ENCODE peak calls at places on chromosomes 6 and 20, in nine cellular contexts. One of them, this sample, is unnamed.

GRCh38 chr20:43752561-43753301 is 25.9 kb upstream of the GTSF1L start:
- DNase-seq in choroid plexus epithelial cell: peak
- DNase-seq in uterus: no peak
- DNase-seq in PC-9: peak
- DNase-seq in aorta: peak
- DNase-seq in esophagus squamous epithelium: peak
- DNase-seq in brain microvascular endothelial cell: peak
- DNase-seq in A673: no peak
- DNase-seq in IMR-90: peak
- DNase-seq in this sample: no peak

GRCh38 chr6:45787384-45787783 is 228.3 kb downstream of the CLIC5 start:
- DNase-seq in aorta: no peak
- DNase-seq in uterus: no peak
- DNase-seq in choroid plexus epithelial cell: peak
- DNase-seq in esophagus squamous epithelium: no peak
- DNase-seq in PC-9: no peak
- DNase-seq in IMR-90: no peak
- DNase-seq in A673: no peak
- DNase-seq in brain microvascular endothelial cell: no peak
- DNase-seq in this sample: no peak

GRCh38 chr6:103236923-103237322 is 1622.8 kb downstream of the HACE1 start:
- DNase-seq in IMR-90: no peak
- DNase-seq in aorta: no peak
- DNase-seq in choroid plexus epithelial cell: peak
- DNase-seq in brain microvascular endothelial cell: peak
- DNase-seq in A673: peak
- DNase-seq in PC-9: no peak
- DNase-seq in uterus: no peak
- DNase-seq in esophagus squamous epithelium: no peak
- DNase-seq in this sample: no peak

GRCh38 chr20:23152308-23152892 is 66.3 kb upstream of the CD93 start:
- DNase-seq in choroid plexus epithelial cell: peak
- DNase-seq in A673: no peak
- DNase-seq in aorta: peak
- DNase-seq in esophagus squamous epithelium: no peak
- DNase-seq in uterus: peak
- DNase-seq in PC-9: no peak
- DNase-seq in IMR-90: peak
- DNase-seq in brain microvascular endothelial cell: peak
- DNase-seq in this sample: no peak

GRCh38 chr20:57592263-57593092 is 27.7 kb downstream of the ZBP1 start:
- DNase-seq in uterus: no peak
- DNase-seq in PC-9: no peak
- DNase-seq in IMR-90: no peak
- DNase-seq in choroid plexus epithelial cell: no peak
- DNase-seq in A673: no peak
- DNase-seq in brain microvascular endothelial cell: no peak
- DNase-seq in esophagus squamous epithelium: no peak
- DNase-seq in aorta: peak
- DNase-seq in this sample: no peak

GRCh38 chr20:23018941-23019340 is 16.2 kb upstream of the SSTR4 start:
- DNase-seq in aorta: no peak
- DNase-seq in brain microvascular endothelial cell: no peak
- DNase-seq in choroid plexus epithelial cell: no peak
- DNase-seq in esophagus squamous epithelium: no peak
- DNase-seq in uterus: no peak
- DNase-seq in A673: no peak
- DNase-seq in IMR-90: no peak
- DNase-seq in PC-9: no peak
- DNase-seq in this sample: no peak

GRCh38 chr6:14804444-14805210 is 441.2 kb upstream of the JARID2 start:
- DNase-seq in PC-9: no peak
- DNase-seq in aorta: peak
- DNase-seq in IMR-90: peak
- DNase-seq in esophagus squamous epithelium: no peak
- DNase-seq in choroid plexus epithelial cell: peak
- DNase-seq in brain microvascular endothelial cell: peak
- DNase-seq in uterus: peak
- DNase-seq in A673: no peak
- DNase-seq in this sample: peak

GRCh38 chr6:26295691-26296555 is 69.1 kb upstream of the BTN3A2 start:
- DNase-seq in IMR-90: peak
- DNase-seq in brain microvascular endothelial cell: peak
- DNase-seq in uterus: no peak
- DNase-seq in PC-9: peak
- DNase-seq in choroid plexus epithelial cell: peak
- DNase-seq in A673: no peak
- DNase-seq in esophagus squamous epithelium: no peak
- DNase-seq in aorta: no peak
- DNase-seq in this sample: no peak

GRCh38 chr20:39310363-39311037 is 348.4 kb downstream of the DHX35 start:
- DNase-seq in PC-9: no peak
- DNase-seq in A673: peak
- DNase-seq in aorta: no peak
- DNase-seq in brain microvascular endothelial cell: no peak
- DNase-seq in esophagus squamous epithelium: no peak
- DNase-seq in uterus: no peak
- DNase-seq in choroid plexus epithelial cell: no peak
- DNase-seq in IMR-90: no peak
- DNase-seq in this sample: no peak

GRCh38 chr6:41785689-41786450 is 1.6 kb upstream of the TOMM6 start:
- DNase-seq in A673: peak
- DNase-seq in esophagus squamous epithelium: no peak
- DNase-seq in uterus: no peak
- DNase-seq in IMR-90: no peak
- DNase-seq in brain microvascular endothelial cell: no peak
- DNase-seq in PC-9: no peak
- DNase-seq in aorta: peak
- DNase-seq in choroid plexus epithelial cell: peak
- DNase-seq in this sample: no peak

GRCh38 chr6:21808045-21808470 is 214.5 kb downstream of the SOX4 start:
- DNase-seq in choroid plexus epithelial cell: peak
- DNase-seq in uterus: peak
- DNase-seq in brain microvascular endothelial cell: peak
- DNase-seq in IMR-90: peak
- DNase-seq in esophagus squamous epithelium: no peak
- DNase-seq in A673: no peak
- DNase-seq in PC-9: peak
- DNase-seq in aorta: no peak
- DNase-seq in this sample: no peak
- H3K4me3 ChIP-seq in choroid plexus epithelial cell: no peak
- H3K4me3 ChIP-seq in uterus: no peak
- H3K4me3 ChIP-seq in brain microvascular endothelial cell: no peak
- H3K4me3 ChIP-seq in IMR-90: no peak
- H3K4me3 ChIP-seq in esophagus squamous epithelium: peak
- H3K4me3 ChIP-seq in A673: no peak
- H3K4me3 ChIP-seq in PC-9: no peak
- H3K4me3 ChIP-seq in aorta: no peak
- H3K4me3 ChIP-seq in this sample: no peak

GRCh38 chr6:31776563-31776960 is 566 bp downstream of the VWA7 start:
- DNase-seq in esophagus squamous epithelium: no peak
- DNase-seq in choroid plexus epithelial cell: no peak
- DNase-seq in aorta: no peak
- DNase-seq in brain microvascular endothelial cell: no peak
- DNase-seq in IMR-90: no peak
- DNase-seq in PC-9: no peak
- DNase-seq in A673: no peak
- DNase-seq in uterus: no peak
- DNase-seq in this sample: no peak
- H3K4me3 ChIP-seq in esophagus squamous epithelium: peak
- H3K4me3 ChIP-seq in choroid plexus epithelial cell: no peak
- H3K4me3 ChIP-seq in aorta: no peak
- H3K4me3 ChIP-seq in brain microvascular endothelial cell: no peak
- H3K4me3 ChIP-seq in IMR-90: no peak
- H3K4me3 ChIP-seq in PC-9: peak
- H3K4me3 ChIP-seq in A673: no peak
- H3K4me3 ChIP-seq in uterus: peak
- H3K4me3 ChIP-seq in this sample: no peak

DNA sequence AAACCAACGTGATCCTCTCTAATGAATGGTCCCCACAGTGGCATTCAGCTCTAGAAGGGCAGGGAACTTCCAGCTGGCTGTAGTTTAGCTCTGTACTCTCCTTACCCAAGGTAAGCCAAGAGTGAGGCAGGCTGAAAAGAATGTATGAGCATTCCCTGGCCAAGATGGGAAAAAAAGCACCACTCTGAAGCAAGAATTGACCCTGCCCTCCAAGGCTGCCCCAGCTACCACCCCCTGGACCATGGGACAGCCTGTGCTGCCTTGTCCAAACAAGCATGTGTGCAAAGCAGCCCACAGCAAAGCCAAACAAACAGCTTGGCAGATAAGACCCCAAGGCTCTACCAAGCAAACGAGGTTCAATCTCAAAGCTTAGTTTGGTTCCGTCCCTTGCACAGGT is 73.9 kb downstream of the GFOD1 start:
- DNase-seq in PC-9: no peak
- DNase-seq in aorta: peak
- DNase-seq in uterus: no peak
- DNase-seq in brain microvascular endothelial cell: no peak
- DNase-seq in esophagus squamous epithelium: no peak
- DNase-seq in IMR-90: peak
- DNase-seq in A673: no peak
- DNase-seq in choroid plexus epithelial cell: peak
- DNase-seq in this sample: no peak
- H3K4me3 ChIP-seq in PC-9: no peak
- H3K4me3 ChIP-seq in aorta: no peak
- H3K4me3 ChIP-seq in uterus: no peak
- H3K4me3 ChIP-seq in brain microvascular endothelial cell: no peak
- H3K4me3 ChIP-seq in esophagus squamous epithelium: no peak
- H3K4me3 ChIP-seq in IMR-90: no peak
- H3K4me3 ChIP-seq in A673: no peak
- H3K4me3 ChIP-seq in choroid plexus epithelial cell: no peak
- H3K4me3 ChIP-seq in this sample: no peak

GRCh38 chr6:44049163-44049988 is 77.9 kb downstream of the MRPL14 start:
- DNase-seq in A673: no peak
- DNase-seq in aorta: peak
- DNase-seq in PC-9: no peak
- DNase-seq in uterus: peak
- DNase-seq in choroid plexus epithelial cell: no peak
- DNase-seq in esophagus squamous epithelium: no peak
- DNase-seq in brain microvascular endothelial cell: no peak
- DNase-seq in IMR-90: peak
- DNase-seq in this sample: no peak
- H3K4me3 ChIP-seq in A673: no peak
- H3K4me3 ChIP-seq in aorta: no peak
- H3K4me3 ChIP-seq in PC-9: no peak
- H3K4me3 ChIP-seq in uterus: no peak
- H3K4me3 ChIP-seq in choroid plexus epithelial cell: no peak
- H3K4me3 ChIP-seq in esophagus squamous epithelium: no peak
- H3K4me3 ChIP-seq in brain microvascular endothelial cell: no peak
- H3K4me3 ChIP-seq in IMR-90: no peak
- H3K4me3 ChIP-seq in this sample: no peak

GRCh38 chr20:24868396-24868927 is 80.6 kb upstream of the CST7 start:
- DNase-seq in A673: no peak
- DNase-seq in brain microvascular endothelial cell: no peak
- DNase-seq in choroid plexus epithelial cell: peak
- DNase-seq in uterus: no peak
- DNase-seq in aorta: no peak
- DNase-seq in IMR-90: no peak
- DNase-seq in esophagus squamous epithelium: no peak
- DNase-seq in PC-9: no peak
- DNase-seq in this sample: no peak
- H3K4me3 ChIP-seq in A673: no peak
- H3K4me3 ChIP-seq in brain microvascular endothelial cell: no peak
- H3K4me3 ChIP-seq in choroid plexus epithelial cell: no peak
- H3K4me3 ChIP-seq in uterus: no peak
- H3K4me3 ChIP-seq in aorta: no peak
- H3K4me3 ChIP-seq in IMR-90: no peak
- H3K4me3 ChIP-seq in esophagus squamous epithelium: no peak
- H3K4me3 ChIP-seq in PC-9: no peak
- H3K4me3 ChIP-seq in this sample: no peak

This sample was measured in AG04450.